ENCODE peak calls at places on chromosomes 1 and 21, in ten cellular contexts. P, F, K, G, Y, V, A, D, Q and N are unnamed samples.

GRCh38 chr1:85202092-85202863 is 1.5 kb upstream of the SYDE2 start:
- DNase-seq in P (no peak), F (no peak), K (no peak), G (no peak), Y (no peak), V (no peak), A (no peak), D (no peak), Q (no peak), N (no peak)

GRCh38 chr1:5297199-5297877 is 642.9 kb downstream of the AJAP1 start:
- DNase-seq in P (no peak), F (no peak), K (no peak), G (no peak), Y (no peak), V (peak), A (no peak), D (no peak), Q (peak), N (no peak)

GRCh38 chr1:53110370-53111072 is 31.9 kb downstream of the SLC1A7 start:
- DNase-seq in P (no peak), F (no peak), K (peak), G (no peak), Y (peak), V (no peak), A (no peak), D (no peak), Q (no peak), N (no peak)

GRCh38 chr1:7613106-7613850 is 157.8 kb upstream of the VAMP3 start:
- DNase-seq in P (peak), F (no peak), K (no peak), G (no peak), Y (no peak), V (peak), A (no peak), D (no peak), Q (peak), N (no peak)

GRCh38 chr21:45502600-45502999 is 39.6 kb downstream of the SLC19A1 start:
- DNase-seq in P (no peak), F (no peak), K (no peak), G (no peak), Y (no peak), V (no peak), A (no peak), D (no peak), Q (peak), N (no peak)

GRCh38 chr1:93033785-93034184 is 45.3 kb upstream of the MTF2 start:
- DNase-seq in P (no peak), F (no peak), K (no peak), G (no peak), Y (no peak), V (no peak), A (no peak), D (no peak), Q (no peak), N (no peak)

GRCh38 chr1:109788695-109789521 is 25.2 kb upstream of the EPS8L3 start:
- DNase-seq in P (no peak), F (no peak), K (no peak), G (peak), Y (no peak), V (peak), A (no peak), D (no peak), Q (no peak), N (no peak)

GRCh38 chr1:202320081-202320405 is 21.7 kb downstream of the UBE2T start:
- DNase-seq in P (no peak), F (no peak), K (no peak), G (no peak), Y (no peak), V (no peak), A (no peak), D (no peak), Q (no peak), N (no peak)

GRCh38 chr21:17611414-17612022 is 1.2 kb downstream of the BTG3 start:
- DNase-seq in P (peak), F (peak), K (peak), G (peak), Y (peak), V (peak), A (peak), D (no peak), Q (peak), N (peak)

GRCh38 chr1:28199328-28200233 is 23.1 kb upstream of the PTAFR start:
- DNase-seq in P (no peak), F (peak), K (no peak), G (peak), Y (no peak), V (no peak), A (peak), D (no peak), Q (no peak), N (peak)

GRCh38 chr1:203202431-203203245 is 16.1 kb upstream of the CHI3L1 start:
- DNase-seq in P (no peak), F (no peak), K (peak), G (peak), Y (peak), V (no peak), A (no peak), D (no peak), Q (peak), N (no peak)

GRCh38 chr1:45003741-45004140 is 7.4 kb downstream of the HECTD3 start:
- DNase-seq in P (no peak), F (no peak), K (no peak), G (no peak), Y (no peak), V (no peak), A (no peak), D (no peak), Q (no peak), N (no peak)

GRCh38 chr21:36321325-36322082 is 1.5 kb downstream of the MORC3 start:
- DNase-seq in P (peak), F (no peak), K (no peak), G (no peak), Y (peak), V (no peak), A (no peak), D (peak), Q (no peak), N (no peak)

GRCh38 chr1:15849775-15850449 is 2.4 kb downstream of the SPEN start:
- DNase-seq in P (peak), F (peak), K (no peak), G (peak), Y (peak), V (peak), A (no peak), D (peak), Q (no peak), N (no peak)

GRCh38 chr1:113811353-113811887 is 856 bp downstream of the RSBN1 start:
- DNase-seq in P (peak), F (peak), K (no peak), G (peak), Y (peak), V (peak), A (peak), D (peak), Q (no peak), N (no peak)

GRCh38 chr1:935751-936231 is 12.1 kb downstream of the SAMD11 start:
- DNase-seq in P (peak), F (no peak), K (no peak), G (no peak), Y (no peak), V (no peak), A (no peak), D (no peak), Q (peak), N (no peak)

GRCh38 chr1:211281322-211282022 is 22.3 kb downstream of the RCOR3 start:
- DNase-seq in P (no peak), F (no peak), K (no peak), G (no peak), Y (no peak), V (no peak), A (no peak), D (no peak), Q (no peak), N (no peak)

GRCh38 chr1:178498896-178499675 is 2.3 kb upstream of the CLEC20A start:
- DNase-seq in P (no peak), F (no peak), K (no peak), G (no peak), Y (no peak), V (no peak), A (no peak), D (no peak), Q (no peak), N (no peak)

GRCh38 chr1:26391450-26391849 is 18.9 kb upstream of the ZNF683 start:
- DNase-seq in P (peak), F (no peak), K (peak), G (no peak), Y (peak), V (no peak), A (no peak), D (no peak), Q (no peak), N (no peak)

GRCh38 chr1:22089134-22089571 is 36.6 kb downstream of the CDC42 start:
- DNase-seq in P (no peak), F (no peak), K (no peak), G (no peak), Y (no peak), V (no peak), A (no peak), D (no peak), Q (no peak), N (no peak)

GRCh38 chr1:172824199-172824598 is 165.3 kb downstream of the FASLG start:
- DNase-seq in P (no peak), F (no peak), K (peak), G (no peak), Y (peak), V (no peak), A (no peak), D (no peak), Q (no peak), N (no peak)

GRCh38 chr1:30888391-30888790 is 20.2 kb downstream of the SDC3 start:
- DNase-seq in P (peak), F (no peak), K (peak), G (peak), Y (peak), V (peak), A (no peak), D (peak), Q (peak), N (no peak)

GRCh38 chr21:46551636-46552241 is 53.1 kb downstream of the S100B start:
- DNase-seq in P (no peak), F (no peak), K (no peak), G (no peak), Y (no peak), V (no peak), A (no peak), D (no peak), Q (peak), N (peak)

GRCh38 chr1:182869241-182869666 is 30.1 kb downstream of the DHX9 start:
- DNase-seq in P (peak), F (no peak), K (no peak), G (no peak), Y (no peak), V (no peak), A (no peak), D (no peak), Q (no peak), N (no peak)

GRCh38 chr1:109312978-109313775 is 6.4 kb upstream of the MYBPHL start:
- DNase-seq in P (no peak), F (no peak), K (no peak), G (no peak), Y (peak), V (peak), A (no peak), D (no peak), Q (no peak), N (no peak)

GRCh38 chr1:27602510-27603319 is 1.2 kb downstream of the AHDC1 start:
- DNase-seq in P (peak), F (no peak), K (no peak), G (peak), Y (no peak), V (no peak), A (no peak), D (no peak), Q (peak), N (no peak)

GRCh38 chr1:113101588-113101987 is 28.6 kb downstream of the LRIG2 start:
- DNase-seq in P (no peak), F (no peak), K (no peak), G (no peak), Y (no peak), V (no peak), A (no peak), D (no peak), Q (no peak), N (no peak)

GRCh38 chr1:17119076-17119743 is at the start of gene PADI2:
- DNase-seq in P (peak), F (peak), K (no peak), G (peak), Y (peak), V (peak), A (peak), D (peak), Q (peak), N (peak)

GRCh38 chr1:151058682-151059341 is 610 bp downstream of the CDC42SE1 start:
- DNase-seq in P (peak), F (no peak), K (no peak), G (peak), Y (peak), V (no peak), A (no peak), D (peak), Q (no peak), N (no peak)

GRCh38 chr1:32868085-32868484 is 2.6 kb downstream of the FNDC5 start:
- DNase-seq in P (no peak), F (no peak), K (no peak), G (no peak), Y (no peak), V (no peak), A (no peak), D (no peak), Q (no peak), N (no peak)

GRCh38 chr1:185292237-185292636 is 24.8 kb downstream of the IVNS1ABP start:
- DNase-seq in P (no peak), F (no peak), K (no peak), G (no peak), Y (no peak), V (no peak), A (no peak), D (no peak), Q (no peak), N (no peak)

GRCh38 chr1:201111672-201112071 is 554 bp downstream of the CACNA1S start:
- DNase-seq in P (no peak), F (no peak), K (no peak), G (no peak), Y (no peak), V (no peak), A (no peak), D (no peak), Q (no peak), N (no peak)